ENCODE peak calls at places on chromosomes 4 and X, in eight cellular contexts. One of them, this sample, is unnamed.

GRCh38 chr4:149521611-149522010 is 294.0 kb downstream of the IQCM start:
- DNase-seq in fibroblast of pulmonary artery: no peak
- DNase-seq in OCI-LY7: no peak
- DNase-seq in CD8-positive, alpha-beta T cell: no peak
- DNase-seq in astrocyte of the spinal cord: peak
- DNase-seq in Peyer's patch: peak
- DNase-seq in lower leg skin: no peak
- DNase-seq in AG10803: peak
- DNase-seq in this sample: peak

GRCh38 chrX:146863566-146863965 is 49.0 kb upstream of the CXorf51A start:
- DNase-seq in fibroblast of pulmonary artery: no peak
- DNase-seq in OCI-LY7: peak
- DNase-seq in CD8-positive, alpha-beta T cell: no peak
- DNase-seq in astrocyte of the spinal cord: peak
- DNase-seq in Peyer's patch: no peak
- DNase-seq in lower leg skin: no peak
- DNase-seq in AG10803: no peak
- DNase-seq in this sample: no peak

GRCh38 chrX:574355-574754 is 56.2 kb upstream of the SHOX start:
- DNase-seq in fibroblast of pulmonary artery: no peak
- DNase-seq in OCI-LY7: no peak
- DNase-seq in CD8-positive, alpha-beta T cell: no peak
- DNase-seq in astrocyte of the spinal cord: no peak
- DNase-seq in Peyer's patch: no peak
- DNase-seq in lower leg skin: no peak
- DNase-seq in AG10803: no peak
- DNase-seq in this sample: no peak

GRCh38 chr4:123588631-123589223 is 192.1 kb downstream of the SPRY1 start:
- DNase-seq in fibroblast of pulmonary artery: peak
- DNase-seq in OCI-LY7: no peak
- DNase-seq in CD8-positive, alpha-beta T cell: no peak
- DNase-seq in astrocyte of the spinal cord: peak
- DNase-seq in Peyer's patch: no peak
- DNase-seq in lower leg skin: no peak
- DNase-seq in AG10803: peak
- DNase-seq in this sample: no peak

GRCh38 chrX:10854594-10854993 is 234.2 kb upstream of the MID1 start:
- DNase-seq in fibroblast of pulmonary artery: no peak
- DNase-seq in OCI-LY7: no peak
- DNase-seq in CD8-positive, alpha-beta T cell: no peak
- DNase-seq in astrocyte of the spinal cord: no peak
- DNase-seq in Peyer's patch: no peak
- DNase-seq in lower leg skin: no peak
- DNase-seq in AG10803: no peak
- DNase-seq in this sample: no peak

GRCh38 chr4:99088485-99089365 is at the start of gene ADH5:
- DNase-seq in fibroblast of pulmonary artery: peak
- DNase-seq in OCI-LY7: peak
- DNase-seq in CD8-positive, alpha-beta T cell: peak
- DNase-seq in astrocyte of the spinal cord: peak
- DNase-seq in Peyer's patch: peak
- DNase-seq in lower leg skin: peak
- DNase-seq in AG10803: peak
- DNase-seq in this sample: no peak

GRCh38 chr4:139978692-139979091 is 175.3 kb downstream of the MAML3 start:
- DNase-seq in fibroblast of pulmonary artery: no peak
- DNase-seq in OCI-LY7: peak
- DNase-seq in CD8-positive, alpha-beta T cell: no peak
- DNase-seq in astrocyte of the spinal cord: no peak
- DNase-seq in Peyer's patch: no peak
- DNase-seq in lower leg skin: no peak
- DNase-seq in AG10803: no peak
- DNase-seq in this sample: no peak

GRCh38 chr4:2977116-2978097 is 14.0 kb downstream of the GRK4 start:
- DNase-seq in fibroblast of pulmonary artery: peak
- DNase-seq in OCI-LY7: no peak
- DNase-seq in CD8-positive, alpha-beta T cell: no peak
- DNase-seq in astrocyte of the spinal cord: peak
- DNase-seq in Peyer's patch: no peak
- DNase-seq in lower leg skin: no peak
- DNase-seq in AG10803: peak
- DNase-seq in this sample: no peak

GRCh38 chrX:2351999-2352995 is 148.5 kb downstream of the DHRSX start:
- DNase-seq in fibroblast of pulmonary artery: peak
- DNase-seq in OCI-LY7: no peak
- DNase-seq in CD8-positive, alpha-beta T cell: no peak
- DNase-seq in astrocyte of the spinal cord: peak
- DNase-seq in Peyer's patch: no peak
- DNase-seq in lower leg skin: peak
- DNase-seq in AG10803: peak
- DNase-seq in this sample: peak

GRCh38 chr4:185534850-185535761 is at the start of gene PDLIM3:
- DNase-seq in fibroblast of pulmonary artery: peak
- DNase-seq in OCI-LY7: no peak
- DNase-seq in CD8-positive, alpha-beta T cell: no peak
- DNase-seq in astrocyte of the spinal cord: peak
- DNase-seq in Peyer's patch: peak
- DNase-seq in lower leg skin: peak
- DNase-seq in AG10803: no peak
- DNase-seq in this sample: no peak

GRCh38 chrX:155148724-155149537 is 67.3 kb upstream of the VBP1 start:
- DNase-seq in fibroblast of pulmonary artery: peak
- DNase-seq in OCI-LY7: peak
- DNase-seq in CD8-positive, alpha-beta T cell: peak
- DNase-seq in astrocyte of the spinal cord: peak
- DNase-seq in Peyer's patch: no peak
- DNase-seq in lower leg skin: no peak
- DNase-seq in AG10803: peak
- DNase-seq in this sample: no peak

GRCh38 chrX:20028588-20028987 is 37.7 kb upstream of the BCLAF3 start:
- DNase-seq in fibroblast of pulmonary artery: no peak
- DNase-seq in OCI-LY7: no peak
- DNase-seq in CD8-positive, alpha-beta T cell: no peak
- DNase-seq in astrocyte of the spinal cord: no peak
- DNase-seq in Peyer's patch: no peak
- DNase-seq in lower leg skin: no peak
- DNase-seq in AG10803: no peak
- DNase-seq in this sample: no peak

GRCh38 chr4:80072607-80073361 is at the start of gene ANTXR2:
- DNase-seq in fibroblast of pulmonary artery: peak
- DNase-seq in OCI-LY7: no peak
- DNase-seq in CD8-positive, alpha-beta T cell: peak
- DNase-seq in astrocyte of the spinal cord: peak
- DNase-seq in Peyer's patch: peak
- DNase-seq in lower leg skin: peak
- DNase-seq in AG10803: peak
- DNase-seq in this sample: peak

GRCh38 chr4:144562019-144562740 is 83.8 kb upstream of the HHIP start:
- DNase-seq in fibroblast of pulmonary artery: peak
- DNase-seq in OCI-LY7: no peak
- DNase-seq in CD8-positive, alpha-beta T cell: no peak
- DNase-seq in astrocyte of the spinal cord: no peak
- DNase-seq in Peyer's patch: no peak
- DNase-seq in lower leg skin: no peak
- DNase-seq in AG10803: no peak
- DNase-seq in this sample: no peak
- TF ChIP-seq CTCF in fibroblast of pulmonary artery: no peak
- TF ChIP-seq CTCF in OCI-LY7: no peak
- TF ChIP-seq CTCF in CD8-positive, alpha-beta T cell: no peak
- TF ChIP-seq CTCF in astrocyte of the spinal cord: no peak
- TF ChIP-seq CTCF in Peyer's patch: no peak
- TF ChIP-seq CTCF in lower leg skin: no peak
- TF ChIP-seq CTCF in AG10803: no peak
- TF ChIP-seq CTCF in this sample: no peak

DNA sequence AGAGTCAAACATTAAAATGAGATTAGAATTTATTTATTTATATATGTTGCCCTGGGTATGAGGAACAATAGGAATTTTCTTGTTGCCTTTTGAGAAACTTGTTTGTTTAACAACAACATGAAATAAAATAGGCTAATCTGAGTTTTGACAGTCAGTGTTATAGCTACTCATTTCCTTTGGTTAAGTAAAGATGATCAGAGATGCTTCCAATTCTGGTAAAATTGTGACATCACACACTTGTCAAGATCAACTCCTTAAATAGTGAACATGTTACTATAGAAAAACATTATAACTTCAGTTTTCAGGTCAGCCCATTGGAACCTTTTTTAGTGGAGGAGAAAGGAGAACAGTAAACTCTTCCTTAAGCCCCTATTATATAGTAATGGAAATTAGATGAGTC is 136.1 kb downstream of the STIM2 start:
- DNase-seq in fibroblast of pulmonary artery: no peak
- DNase-seq in OCI-LY7: no peak
- DNase-seq in CD8-positive, alpha-beta T cell: no peak
- DNase-seq in astrocyte of the spinal cord: no peak
- DNase-seq in Peyer's patch: no peak
- DNase-seq in lower leg skin: no peak
- DNase-seq in AG10803: no peak
- DNase-seq in this sample: no peak
- H3K4me3 ChIP-seq in fibroblast of pulmonary artery: no peak
- H3K4me3 ChIP-seq in OCI-LY7: no peak
- H3K4me3 ChIP-seq in CD8-positive, alpha-beta T cell: no peak
- H3K4me3 ChIP-seq in astrocyte of the spinal cord: no peak
- H3K4me3 ChIP-seq in Peyer's patch: no peak
- H3K4me3 ChIP-seq in lower leg skin: no peak
- H3K4me3 ChIP-seq in AG10803: no peak
- H3K4me3 ChIP-seq in this sample: no peak

GRCh38 chrX:120402363-120402762 is 40.5 kb downstream of the ATP1B4 start:
- DNase-seq in fibroblast of pulmonary artery: no peak
- DNase-seq in OCI-LY7: no peak
- DNase-seq in CD8-positive, alpha-beta T cell: no peak
- DNase-seq in astrocyte of the spinal cord: no peak
- DNase-seq in Peyer's patch: no peak
- DNase-seq in lower leg skin: no peak
- DNase-seq in AG10803: no peak
- DNase-seq in this sample: no peak

GRCh38 chrX:120408168-120408567 is 46.3 kb downstream of the ATP1B4 start:
- DNase-seq in fibroblast of pulmonary artery: no peak
- DNase-seq in OCI-LY7: no peak
- DNase-seq in CD8-positive, alpha-beta T cell: no peak
- DNase-seq in astrocyte of the spinal cord: no peak
- DNase-seq in Peyer's patch: no peak
- DNase-seq in lower leg skin: no peak
- DNase-seq in AG10803: no peak
- DNase-seq in this sample: no peak

GRCh38 chrX:120401301-120401700 is 39.4 kb downstream of the ATP1B4 start:
- DNase-seq in fibroblast of pulmonary artery: peak
- DNase-seq in OCI-LY7: no peak
- DNase-seq in CD8-positive, alpha-beta T cell: no peak
- DNase-seq in astrocyte of the spinal cord: no peak
- DNase-seq in Peyer's patch: no peak
- DNase-seq in lower leg skin: no peak
- DNase-seq in AG10803: no peak
- DNase-seq in this sample: no peak

GRCh38 chrX:120406638-120407037 is 44.7 kb downstream of the ATP1B4 start:
- DNase-seq in fibroblast of pulmonary artery: no peak
- DNase-seq in OCI-LY7: no peak
- DNase-seq in CD8-positive, alpha-beta T cell: no peak
- DNase-seq in astrocyte of the spinal cord: no peak
- DNase-seq in Peyer's patch: no peak
- DNase-seq in lower leg skin: no peak
- DNase-seq in AG10803: no peak
- DNase-seq in this sample: no peak
- TF ChIP-seq CTCF in fibroblast of pulmonary artery: no peak
- TF ChIP-seq CTCF in OCI-LY7: no peak
- TF ChIP-seq CTCF in CD8-positive, alpha-beta T cell: no peak
- TF ChIP-seq CTCF in astrocyte of the spinal cord: no peak
- TF ChIP-seq CTCF in Peyer's patch: no peak
- TF ChIP-seq CTCF in lower leg skin: no peak
- TF ChIP-seq CTCF in AG10803: no peak
- TF ChIP-seq CTCF in this sample: no peak

GRCh38 chr4:1002631-1003251 is 8.7 kb upstream of the FGFRL1 start:
- DNase-seq in fibroblast of pulmonary artery: no peak
- DNase-seq in OCI-LY7: no peak
- DNase-seq in CD8-positive, alpha-beta T cell: no peak
- DNase-seq in astrocyte of the spinal cord: no peak
- DNase-seq in Peyer's patch: no peak
- DNase-seq in lower leg skin: no peak
- DNase-seq in AG10803: no peak
- DNase-seq in this sample: no peak
- H3K4me3 ChIP-seq in fibroblast of pulmonary artery: no peak
- H3K4me3 ChIP-seq in OCI-LY7: no peak
- H3K4me3 ChIP-seq in CD8-positive, alpha-beta T cell: no peak
- H3K4me3 ChIP-seq in astrocyte of the spinal cord: no peak
- H3K4me3 ChIP-seq in Peyer's patch: peak
- H3K4me3 ChIP-seq in lower leg skin: no peak
- H3K4me3 ChIP-seq in AG10803: no peak
- H3K4me3 ChIP-seq in this sample: no peak

DNA sequence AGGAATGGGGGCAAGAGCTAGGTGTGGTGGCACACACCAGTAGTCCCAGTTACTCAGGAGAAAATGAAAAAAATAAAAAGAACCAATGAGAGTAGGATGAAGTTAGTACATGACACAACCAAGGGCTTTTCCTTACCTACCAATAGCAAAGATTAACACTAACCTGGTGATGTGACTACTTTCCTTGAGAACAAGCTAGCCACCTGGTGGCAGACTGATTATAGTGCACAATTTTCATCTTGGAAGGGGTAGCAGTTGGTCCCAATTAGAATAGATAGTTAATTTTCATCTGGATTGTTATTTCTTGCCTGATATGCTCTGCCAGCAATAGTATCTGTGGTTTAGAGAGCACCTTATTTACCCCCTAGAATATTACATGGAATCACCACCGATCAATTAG is 1216.8 kb upstream of the PABPC4L start:
- DNase-seq in fibroblast of pulmonary artery: peak
- DNase-seq in OCI-LY7: peak
- DNase-seq in CD8-positive, alpha-beta T cell: no peak
- DNase-seq in astrocyte of the spinal cord: no peak
- DNase-seq in Peyer's patch: no peak
- DNase-seq in lower leg skin: no peak
- DNase-seq in AG10803: no peak
- DNase-seq in this sample: no peak
- TF ChIP-seq CTCF in fibroblast of pulmonary artery: peak
- TF ChIP-seq CTCF in OCI-LY7: peak
- TF ChIP-seq CTCF in CD8-positive, alpha-beta T cell: no peak
- TF ChIP-seq CTCF in astrocyte of the spinal cord: peak
- TF ChIP-seq CTCF in Peyer's patch: no peak
- TF ChIP-seq CTCF in lower leg skin: no peak
- TF ChIP-seq CTCF in AG10803: no peak
- TF ChIP-seq CTCF in this sample: no peak

DNA sequence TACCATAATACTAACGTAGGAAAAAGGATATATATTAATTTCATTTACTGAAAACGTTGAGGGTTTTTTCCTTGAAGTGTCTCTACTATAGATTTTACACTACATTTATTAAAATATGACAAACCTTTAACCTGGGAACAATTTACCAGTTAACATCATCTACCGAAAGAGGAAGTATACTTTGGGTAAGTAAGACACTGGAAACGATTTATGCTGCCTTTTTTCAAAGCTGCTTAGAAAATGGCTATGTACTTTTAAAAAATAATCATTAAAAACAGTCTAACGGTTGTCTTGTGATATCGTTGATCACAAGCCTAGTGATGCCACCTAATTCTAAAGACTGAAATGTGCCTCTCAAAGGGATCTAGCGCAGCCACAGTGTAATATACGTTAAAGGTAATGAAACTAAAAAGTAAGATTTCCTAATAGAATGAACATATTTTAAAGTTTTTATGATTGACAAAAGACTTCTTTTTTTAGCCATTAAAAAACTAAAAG is 50.4 kb downstream of the STX18 start:
- DNase-seq in fibroblast of pulmonary artery: no peak
- DNase-seq in OCI-LY7: peak
- DNase-seq in CD8-positive, alpha-beta T cell: no peak
- DNase-seq in astrocyte of the spinal cord: peak
- DNase-seq in Peyer's patch: no peak
- DNase-seq in lower leg skin: no peak
- DNase-seq in AG10803: no peak
- DNase-seq in this sample: no peak
- H3K4me3 ChIP-seq in fibroblast of pulmonary artery: no peak
- H3K4me3 ChIP-seq in OCI-LY7: peak
- H3K4me3 ChIP-seq in CD8-positive, alpha-beta T cell: no peak
- H3K4me3 ChIP-seq in astrocyte of the spinal cord: no peak
- H3K4me3 ChIP-seq in Peyer's patch: no peak
- H3K4me3 ChIP-seq in lower leg skin: no peak
- H3K4me3 ChIP-seq in AG10803: no peak
- H3K4me3 ChIP-seq in this sample: no peak